ENCODE peak calls at places on chromosomes 11 and 22, in ten cellular contexts. U, E, L, Y, I, H, Z, J, T and Q are unnamed samples.
A peak's percentile ranks its signal among the peaks of the same experiment; 100 is the strongest.

GRCh38 chr11:92284558-92284957 is 59.9 kb downstream of the FAT3 start:
- DNase-seq in U (no peak), E (no peak), L (no peak), Y (no peak), I (no peak), H (no peak), Z (no peak), J (no peak), T (no peak), Q (no peak)

GRCh38 chr22:43855431-43855830 is 6.9 kb downstream of the SULT4A1 start:
- DNase-seq in U (no peak), E (no peak), L (no peak), Y (peak; percentile 19), I (no peak), H (no peak), Z (no peak), J (no peak), T (no peak), Q (no peak)

GRCh38 chr11:68438658-68439259 is 21.8 kb upstream of the PPP6R3 start:
- DNase-seq in U (peak; percentile 24), E (no peak), L (no peak), Y (no peak), I (no peak), H (no peak), Z (no peak), J (no peak), T (no peak), Q (no peak)

GRCh38 chr22:19951351-19951750 is 9.7 kb upstream of the TXNRD2 start:
- DNase-seq in U (no peak), E (no peak), L (no peak), Y (no peak), I (no peak), H (no peak), Z (no peak), J (no peak), T (no peak), Q (no peak)

GRCh38 chr11:27718346-27718852 is 18.1 kb upstream of the BDNF start:
- DNase-seq in U (peak; percentile 61), E (no peak), L (peak; percentile 93), Y (peak; percentile 70), I (no peak), H (no peak), Z (peak; percentile 16), J (peak; percentile 89), T (no peak), Q (no peak)

GRCh38 chr11:73415854-73416615 is 39.8 kb downstream of the RELT start:
- DNase-seq in U (peak; percentile 87), E (no peak), L (no peak), Y (no peak), I (no peak), H (no peak), Z (peak; percentile 42), J (peak; percentile 60), T (no peak), Q (no peak)

GRCh38 chr11:60831501-60832079 is 10.3 kb upstream of the CCDC86 start:
- DNase-seq in U (peak; percentile 73), E (no peak), L (peak; percentile 32), Y (no peak), I (no peak), H (no peak), Z (peak; percentile 84), J (peak; percentile 61), T (no peak), Q (no peak)

GRCh38 chr11:96827164-96827563 is 437.4 kb downstream of the JRKL start:
- DNase-seq in U (peak; percentile 43), E (no peak), L (peak; percentile 46), Y (no peak), I (peak; percentile 1), H (no peak), Z (peak; percentile 5), J (peak; percentile 45), T (no peak), Q (no peak)

GRCh38 chr11:26665946-26666345 is 55.9 kb downstream of the SLC5A12 start:
- DNase-seq in U (no peak), E (no peak), L (no peak), Y (no peak), I (no peak), H (no peak), Z (peak; percentile 71), J (no peak), T (no peak), Q (no peak)

GRCh38 chr11:93585758-93586157 is 42.6 kb upstream of the SMCO4 start:
- DNase-seq in U (peak; percentile 66), E (no peak), L (peak; percentile 69), Y (no peak), I (no peak), H (no peak), Z (peak; percentile 65), J (peak; percentile 45), T (peak; percentile 19), Q (peak; percentile 19)

GRCh38 chr22:23256986-23257888 is 76.9 kb downstream of the BCR start:
- DNase-seq in U (peak; percentile 82), E (no peak), L (peak; percentile 51), Y (peak; percentile 93), I (peak; percentile 57), H (no peak), Z (peak; percentile 31), J (peak; percentile 79), T (no peak), Q (no peak)

GRCh38 chr11:31871310-31872073 is 60.4 kb upstream of the PAX6 start:
- DNase-seq in U (no peak), E (no peak), L (no peak), Y (no peak), I (no peak), H (no peak), Z (no peak), J (no peak), T (no peak), Q (no peak)
- H3K4me3 ChIP-seq in U (no peak overlapping the region), E (no peak overlapping the region), L (no peak overlapping the region), Y (no peak overlapping the region), I (no peak overlapping the region), H (no peak overlapping the region), Z (no peak overlapping the region), J (no peak overlapping the region), T (no peak overlapping the region), Q (no peak overlapping the region)

GRCh38 chr11:66688561-66689534 is 11.2 kb upstream of the RBM4B start:
- DNase-seq in U (no peak), E (no peak), L (no peak), Y (no peak), I (no peak), H (peak; percentile 60), Z (no peak), J (no peak), T (no peak), Q (no peak)
- TF ChIP-seq CTCF in U (no peak), E (no peak), L (no peak), Y (no peak), I (no peak), H (no peak), Z (no peak), J (no peak), T (no peak), Q (no peak)

DNA sequence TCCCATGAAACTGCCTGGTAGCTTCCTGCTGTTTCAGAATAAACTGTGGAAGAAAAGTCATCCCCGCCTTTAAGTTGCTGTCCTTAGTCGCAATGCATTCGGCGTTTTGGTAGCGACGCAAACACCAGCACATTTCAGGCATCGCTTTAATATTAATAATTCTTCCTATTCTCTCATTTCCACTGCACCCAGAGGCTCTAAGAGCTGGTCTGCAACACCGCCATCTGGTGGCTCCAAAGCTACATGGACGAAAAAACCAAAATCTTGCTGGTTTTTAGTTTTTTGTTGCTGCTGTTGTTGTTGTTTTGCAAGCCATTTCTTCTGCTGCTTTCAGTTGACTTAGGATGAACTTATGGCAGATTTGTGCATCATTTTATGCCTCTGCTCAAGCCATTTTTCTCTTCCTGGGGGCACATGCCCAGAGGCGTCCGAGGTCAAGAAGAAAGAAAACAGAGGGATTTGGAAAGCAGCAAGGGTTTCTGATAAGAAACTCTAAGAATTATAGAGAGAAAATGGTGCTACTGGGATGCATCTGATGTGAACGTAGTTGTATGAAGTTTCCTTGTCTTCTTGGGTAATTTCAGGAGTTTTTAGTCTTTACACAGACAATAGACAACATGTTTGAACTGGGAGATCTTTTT is 345.4 kb upstream of the KIRREL3 start:
- DNase-seq in U (peak; percentile 19), E (no peak), L (peak; percentile 16), Y (no peak), I (peak; percentile 30), H (no peak), Z (peak; percentile 13), J (peak; percentile 18), T (peak; percentile 44), Q (peak; percentile 2)
- H3K4me3 ChIP-seq in U (no peak overlapping the region), E (no peak overlapping the region), L (no peak overlapping the region), Y (no peak overlapping the region), I (no peak overlapping the region), H (no peak overlapping the region), Z (no peak overlapping the region), J (no peak overlapping the region), T (no peak overlapping the region), Q (no peak overlapping the region)

GRCh38 chr11:120212259-120212888 is 1.5 kb downstream of the OAF start:
- DNase-seq in U (no peak), E (no peak), L (no peak), Y (no peak), I (no peak), H (no peak), Z (peak; percentile 51), J (no peak), T (peak; percentile 54), Q (no peak)

GRCh38 chr11:120209750-120210650 is 832 bp upstream of the OAF start:
- DNase-seq in U (no peak), E (no peak), L (no peak), Y (no peak), I (no peak), H (no peak), Z (no peak), J (no peak), T (no peak), Q (no peak)

GRCh38 chr11:120211522-120212258 is 858 bp downstream of the OAF start:
- DNase-seq in U (no peak), E (no peak), L (no peak), Y (no peak), I (no peak), H (no peak), Z (no peak), J (no peak), T (no peak), Q (no peak)

GRCh38 chr11:120212926-120213325 is 2.1 kb downstream of the OAF start:
- DNase-seq in U (no peak), E (no peak), L (no peak), Y (no peak), I (peak; percentile 85), H (no peak), Z (no peak), J (no peak), T (no peak), Q (no peak)

DNA sequence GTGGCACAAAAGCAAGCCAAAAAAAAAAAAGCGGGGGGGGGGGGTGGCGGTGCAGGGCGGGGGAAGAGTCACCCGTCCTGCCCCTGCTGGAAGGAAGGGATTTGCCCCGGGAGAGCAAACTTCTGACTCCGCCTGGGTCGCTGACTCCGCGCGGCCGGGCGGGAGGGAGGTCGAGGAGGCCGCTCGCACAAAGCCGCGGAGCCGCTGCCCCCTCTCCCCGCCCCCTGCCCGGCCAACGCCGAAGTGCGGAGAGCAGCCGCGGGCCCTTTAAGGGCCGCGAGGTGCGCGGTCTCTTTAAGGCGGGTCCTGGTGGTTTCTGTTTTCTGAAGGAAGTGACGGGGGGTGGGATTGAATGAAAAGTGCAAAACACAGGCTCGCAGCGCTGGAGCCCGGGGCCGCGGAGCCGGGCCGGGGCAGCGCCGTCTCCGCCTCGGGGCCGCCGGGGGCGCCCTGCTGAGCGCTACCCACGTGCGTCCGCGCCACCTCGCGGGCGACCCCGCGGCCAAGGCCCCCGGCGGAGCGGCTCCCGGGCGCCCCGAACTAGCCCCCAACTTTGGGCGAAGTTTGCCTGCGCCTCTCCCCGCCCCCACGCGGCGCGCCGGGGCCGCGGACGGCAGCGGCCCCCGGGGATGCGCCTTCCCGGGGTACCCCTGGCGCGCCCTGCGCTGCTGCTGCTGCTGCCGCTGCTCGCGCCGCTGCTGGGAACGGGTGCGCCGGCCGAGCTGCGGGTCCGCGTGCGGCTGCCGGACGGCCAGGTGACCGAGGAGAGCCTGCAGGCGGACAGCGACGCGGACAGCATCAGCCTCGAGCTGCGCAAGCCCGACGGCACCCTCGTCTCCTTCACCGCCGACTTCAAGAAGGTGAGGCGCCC is at the start of gene OAF:
- DNase-seq in U (peak; percentile 88), E (peak; percentile 81), L (peak; percentile 90), Y (no peak), I (peak; percentile 87), H (peak; percentile 78), Z (peak; percentile 62), J (peak; percentile 84), T (peak; percentile 96), Q (peak; percentile 37)
- TF ChIP-seq CTCF in U (no peak), E (no peak), L (no peak), Y (peak; percentile 15), I (no peak), H (no peak), Z (peak; percentile 15), J (peak; percentile 3), T (no peak), Q (peak; percentile 6)